ENCODE peak calls at places on chromosomes 6 and 20, in six cellular contexts. One of them, this sample, is unnamed.

GRCh38 chr6:15017803-15018202 is 228.1 kb upstream of the JARID2 start:
- DNase-seq in K562: no peak
- DNase-seq in H1: no peak
- DNase-seq in GM12891: no peak
- DNase-seq in GM12878: no peak
- DNase-seq in HepG2: no peak
- DNase-seq in this sample: no peak

GRCh38 chr6:163965426-163966348 is 551.2 kb downstream of the QKI start:
- DNase-seq in K562: no peak
- DNase-seq in H1: no peak
- DNase-seq in GM12891: no peak
- DNase-seq in GM12878: no peak
- DNase-seq in HepG2: no peak
- DNase-seq in this sample: no peak

GRCh38 chr6:69719602-69720193 is 77.1 kb downstream of the LMBRD1 start:
- DNase-seq in K562: peak; percentile 18
- DNase-seq in H1: no peak
- DNase-seq in GM12891: no peak
- DNase-seq in GM12878: no peak
- DNase-seq in HepG2: peak; percentile 21
- DNase-seq in this sample: no peak

GRCh38 chr20:51797357-51798025 is 4.8 kb downstream of the SALL4 start:
- DNase-seq in K562: no peak
- DNase-seq in H1: no peak
- DNase-seq in GM12891: no peak
- DNase-seq in GM12878: no peak
- DNase-seq in HepG2: no peak
- DNase-seq in this sample: no peak

GRCh38 chr20:53789913-53790675 is 196.5 kb upstream of the ZNF217 start:
- DNase-seq in K562: no peak
- DNase-seq in H1: no peak
- DNase-seq in GM12891: no peak
- DNase-seq in GM12878: no peak
- DNase-seq in HepG2: no peak
- DNase-seq in this sample: no peak

GRCh38 chr20:14865169-14865568 is 527.8 kb upstream of the FLRT3 start:
- DNase-seq in K562: no peak
- DNase-seq in H1: no peak
- DNase-seq in GM12891: no peak
- DNase-seq in GM12878: no peak
- DNase-seq in HepG2: no peak
- DNase-seq in this sample: no peak

GRCh38 chr6:30735668-30736314 is 6.7 kb downstream of the FLOT1 start:
- DNase-seq in K562: no peak
- DNase-seq in H1: no peak
- DNase-seq in GM12891: no peak
- DNase-seq in GM12878: peak; percentile 74
- DNase-seq in HepG2: no peak
- DNase-seq in this sample: no peak

GRCh38 chr6:15659181-15659580 is 3.6 kb downstream of the DTNBP1 start:
- DNase-seq in K562: no peak
- DNase-seq in H1: no peak
- DNase-seq in GM12891: no peak
- DNase-seq in GM12878: no peak
- DNase-seq in HepG2: no peak
- DNase-seq in this sample: no peak

GRCh38 chr6:158016571-158017383 is 35.1 kb downstream of the SYNJ2 start:
- DNase-seq in K562: no peak
- DNase-seq in H1: no peak
- DNase-seq in GM12891: no peak
- DNase-seq in GM12878: no peak
- DNase-seq in HepG2: no peak
- DNase-seq in this sample: no peak

GRCh38 chr20:44719841-44720240 is 4.7 kb downstream of the CCN5 start:
- DNase-seq in K562: no peak
- DNase-seq in H1: no peak
- DNase-seq in GM12891: no peak
- DNase-seq in GM12878: no peak
- DNase-seq in HepG2: no peak
- DNase-seq in this sample: no peak

GRCh38 chr6:33199687-33200233 is 705 bp downstream of the RXRB start:
- DNase-seq in K562: peak; percentile 98
- DNase-seq in H1: no peak
- DNase-seq in GM12891: peak; percentile 75
- DNase-seq in GM12878: no peak
- DNase-seq in HepG2: peak; percentile 88
- DNase-seq in this sample: peak; percentile 80

GRCh38 chr6:114747995-114748625 is 405.3 kb upstream of the HS3ST5 start:
- DNase-seq in K562: peak; percentile 28
- DNase-seq in H1: no peak
- DNase-seq in GM12891: peak; percentile 1
- DNase-seq in GM12878: no peak
- DNase-seq in HepG2: peak; percentile 21
- DNase-seq in this sample: no peak

DNA sequence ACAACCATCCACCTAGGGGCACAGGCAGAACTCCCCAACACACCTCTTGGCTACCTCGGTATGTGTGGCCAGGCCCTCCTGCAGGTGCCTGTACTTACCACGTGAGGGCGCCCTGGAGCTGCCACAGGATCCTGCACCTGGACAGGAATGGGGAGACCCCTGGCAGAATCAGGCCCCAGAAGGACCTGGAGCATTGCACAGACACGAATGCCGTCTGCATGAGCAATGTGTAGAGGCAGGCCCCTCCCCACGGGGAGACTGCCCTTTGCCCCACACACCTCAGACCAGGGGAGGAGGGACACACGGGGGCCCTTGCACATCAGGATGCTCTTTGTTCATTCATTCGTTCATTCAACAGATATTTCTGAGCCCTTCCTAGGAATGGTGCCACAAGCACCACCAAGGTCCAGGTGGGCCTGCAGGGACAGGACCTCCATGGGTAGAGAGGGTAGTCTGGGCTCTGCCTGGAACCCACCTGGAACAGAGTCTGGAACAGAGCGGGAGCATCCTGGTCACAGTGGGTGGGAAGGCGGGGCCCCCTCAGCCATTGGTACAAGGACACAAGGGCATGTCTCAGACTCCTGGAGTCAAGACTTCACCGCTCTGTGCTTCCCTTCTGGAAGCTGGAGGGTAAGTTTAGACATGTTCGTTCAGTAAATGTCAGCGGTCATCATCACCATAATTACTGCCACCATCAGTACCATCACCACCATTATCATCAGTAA is 32.3 kb downstream of the YTHDF1 start:
- DNase-seq in K562: peak; percentile 65
- DNase-seq in H1: peak; percentile 92
- DNase-seq in GM12891: peak; percentile 75
- DNase-seq in GM12878: no peak
- DNase-seq in HepG2: peak; percentile 55
- DNase-seq in this sample: peak; percentile 67
- TF ChIP-seq TAF1 in K562: no peak
- TF ChIP-seq TAF1 in H1: no peak
- TF ChIP-seq TAF1 in GM12891: no peak
- TF ChIP-seq TAF1 in GM12878: no peak
- TF ChIP-seq TAF1 in HepG2: no peak
- TF ChIP-seq TAF1 in this sample: no peak

GRCh38 chr6:95321106-95321505 is 256.2 kb upstream of the MANEA start:
- DNase-seq in K562: no peak
- DNase-seq in H1: no peak
- DNase-seq in GM12891: no peak
- DNase-seq in GM12878: no peak
- DNase-seq in HepG2: no peak
- DNase-seq in this sample: no peak
- TF ChIP-seq POLR2AphosphoS5 in K562: no peak
- TF ChIP-seq POLR2AphosphoS5 in H1: no peak
- TF ChIP-seq POLR2AphosphoS5 in GM12891: no peak
- TF ChIP-seq POLR2AphosphoS5 in GM12878: no peak
- TF ChIP-seq POLR2AphosphoS5 in HepG2: no peak
- TF ChIP-seq POLR2AphosphoS5 in this sample: no peak

GRCh38 chr20:33666293-33667244 is at the start of gene ACTL10:
- DNase-seq in K562: peak; percentile 98
- DNase-seq in H1: peak; percentile 79
- DNase-seq in GM12891: peak; percentile 96
- DNase-seq in GM12878: peak; percentile 91
- DNase-seq in HepG2: no peak
- DNase-seq in this sample: peak; percentile 93
- TF ChIP-seq POLR2A in K562: peak; percentile 47
- TF ChIP-seq POLR2A in H1: peak; percentile 37
- TF ChIP-seq POLR2A in GM12891: peak; percentile 52
- TF ChIP-seq POLR2A in GM12878: peak; percentile 79
- TF ChIP-seq POLR2A in HepG2: no peak
- TF ChIP-seq POLR2A in this sample: peak; percentile 79

GRCh38 chr6:142781124-142781523 is 163.9 kb downstream of the HIVEP2 start:
- DNase-seq in K562: no peak
- DNase-seq in H1: no peak
- DNase-seq in GM12891: no peak
- DNase-seq in GM12878: no peak
- DNase-seq in HepG2: no peak
- DNase-seq in this sample: no peak
- TF ChIP-seq TAF1 in K562: no peak
- TF ChIP-seq TAF1 in H1: no peak
- TF ChIP-seq TAF1 in GM12891: no peak
- TF ChIP-seq TAF1 in GM12878: no peak
- TF ChIP-seq TAF1 in HepG2: no peak
- TF ChIP-seq TAF1 in this sample: no peak

GRCh38 chr20:62795023-62795761 is 1.1 kb upstream of the MRGBP start:
- DNase-seq in K562: peak; percentile 83
- DNase-seq in H1: peak; percentile 77
- DNase-seq in GM12891: no peak
- DNase-seq in GM12878: no peak
- DNase-seq in HepG2: peak; percentile 77
- DNase-seq in this sample: no peak
- TF ChIP-seq POLR2AphosphoS5 in K562: no peak
- TF ChIP-seq POLR2AphosphoS5 in H1: no peak
- TF ChIP-seq POLR2AphosphoS5 in GM12891: no peak
- TF ChIP-seq POLR2AphosphoS5 in GM12878: no peak
- TF ChIP-seq POLR2AphosphoS5 in HepG2: peak; percentile 90
- TF ChIP-seq POLR2AphosphoS5 in this sample: no peak

GRCh38 chr20:62121776-62122658 is at the start of gene LSM14B:
- DNase-seq in K562: peak; percentile 97
- DNase-seq in H1: peak; percentile 92
- DNase-seq in GM12891: peak; percentile 99
- DNase-seq in GM12878: peak; percentile 78
- DNase-seq in HepG2: peak; percentile 95
- DNase-seq in this sample: peak; percentile 98
- TF ChIP-seq POLR2A in K562: peak; percentile 53
- TF ChIP-seq POLR2A in H1: peak; percentile 60
- TF ChIP-seq POLR2A in GM12891: no peak
- TF ChIP-seq POLR2A in GM12878: peak; percentile 71
- TF ChIP-seq POLR2A in HepG2: peak; percentile 68
- TF ChIP-seq POLR2A in this sample: no peak

This sample was measured in GM12892.